ENCODE peak calls at places on chromosomes 12 and 14, in six cellular contexts. One of them, this sample, is unnamed.
A peak's percentile ranks its signal among the peaks of the same experiment; 100 is the strongest.

GRCh38 chr14:69877492-69877891 is 1.7 kb upstream of the SMOC1 start:
- DNase-seq in endothelial cell of umbilical vein: peak; percentile 33
- DNase-seq in HepG2: no peak
- DNase-seq in A549: no peak
- DNase-seq in GM12878: no peak
- DNase-seq in K562: peak; percentile 23
- DNase-seq in this sample: peak; percentile 48

GRCh38 chr14:49593016-49593415 is 5.7 kb upstream of the LRR1 start:
- DNase-seq in HepG2: no peak
- DNase-seq in GM12878: no peak
- DNase-seq in A549: no peak
- DNase-seq in K562: no peak
- DNase-seq in endothelial cell of umbilical vein: peak; percentile 40
- DNase-seq in this sample: no peak

GRCh38 chr12:13973981-13974380 is 7.4 kb downstream of the GRIN2B start:
- DNase-seq in HepG2: no peak
- DNase-seq in A549: no peak
- DNase-seq in K562: no peak
- DNase-seq in GM12878: no peak
- DNase-seq in endothelial cell of umbilical vein: no peak
- DNase-seq in this sample: no peak

GRCh38 chr12:14373202-14373601 is 7.7 kb downstream of the ATF7IP start:
- DNase-seq in endothelial cell of umbilical vein: peak; percentile 81
- DNase-seq in GM12878: no peak
- DNase-seq in K562: no peak
- DNase-seq in A549: no peak
- DNase-seq in HepG2: no peak
- DNase-seq in this sample: no peak

GRCh38 chr12:127893875-127894635 is 372.9 kb upstream of the TMEM132C start:
- DNase-seq in K562: peak; percentile 2
- DNase-seq in endothelial cell of umbilical vein: no peak
- DNase-seq in HepG2: no peak
- DNase-seq in GM12878: no peak
- DNase-seq in A549: no peak
- DNase-seq in this sample: peak; percentile 29

GRCh38 chr12:13248956-13249355 is 52.4 kb downstream of the EMP1 start:
- DNase-seq in HepG2: no peak
- DNase-seq in GM12878: no peak
- DNase-seq in A549: no peak
- DNase-seq in K562: no peak
- DNase-seq in endothelial cell of umbilical vein: no peak
- DNase-seq in this sample: no peak

GRCh38 chr12:459050-459429 is 699 bp upstream of the B4GALNT3 start:
- DNase-seq in K562: no peak
- DNase-seq in endothelial cell of umbilical vein: no peak
- DNase-seq in HepG2: no peak
- DNase-seq in GM12878: no peak
- DNase-seq in A549: no peak
- DNase-seq in this sample: no peak

GRCh38 chr14:100842799-100843198 is 16.9 kb downstream of the MEG3 start:
- DNase-seq in HepG2: no peak
- DNase-seq in K562: no peak
- DNase-seq in A549: no peak
- DNase-seq in endothelial cell of umbilical vein: no peak
- DNase-seq in GM12878: no peak
- DNase-seq in this sample: no peak

GRCh38 chr14:92460916-92461579 is 52.5 kb upstream of the RIN3 start:
- DNase-seq in HepG2: no peak
- DNase-seq in K562: no peak
- DNase-seq in endothelial cell of umbilical vein: peak; percentile 95
- DNase-seq in A549: no peak
- DNase-seq in GM12878: peak; percentile 61
- DNase-seq in this sample: peak; percentile 25

GRCh38 chr14:94036328-94037167 is 10.4 kb downstream of the OTUB2 start:
- DNase-seq in GM12878: no peak
- DNase-seq in K562: peak; percentile 65
- DNase-seq in A549: peak; percentile 76
- DNase-seq in HepG2: peak; percentile 73
- DNase-seq in endothelial cell of umbilical vein: peak; percentile 69
- DNase-seq in this sample: peak; percentile 66

GRCh38 chr12:110199360-110200123 is 75.4 kb downstream of the IFT81 start:
- DNase-seq in GM12878: peak; percentile 20
- DNase-seq in A549: peak; percentile 15
- DNase-seq in HepG2: peak; percentile 88
- DNase-seq in endothelial cell of umbilical vein: peak; percentile 94
- DNase-seq in K562: no peak
- DNase-seq in this sample: peak; percentile 73

GRCh38 chr12:53166837-53167236 is 13.7 kb upstream of the ZNF740 start:
- DNase-seq in endothelial cell of umbilical vein: no peak
- DNase-seq in A549: no peak
- DNase-seq in K562: no peak
- DNase-seq in HepG2: no peak
- DNase-seq in GM12878: no peak
- DNase-seq in this sample: no peak

GRCh38 chr12:50647479-50647878 is 116.4 kb upstream of the ATF1 start:
- DNase-seq in A549: no peak
- DNase-seq in GM12878: no peak
- DNase-seq in HepG2: peak; percentile 15
- DNase-seq in K562: peak; percentile 22
- DNase-seq in endothelial cell of umbilical vein: no peak
- DNase-seq in this sample: no peak

GRCh38 chr14:69108358-69108757 is 44.6 kb downstream of the DCAF5 start:
- DNase-seq in K562: no peak
- DNase-seq in HepG2: no peak
- DNase-seq in A549: no peak
- DNase-seq in GM12878: no peak
- DNase-seq in endothelial cell of umbilical vein: no peak
- DNase-seq in this sample: no peak

GRCh38 chr14:74579447-74580274 is 32.4 kb downstream of the LTBP2 start:
- DNase-seq in HepG2: peak; percentile 12
- DNase-seq in endothelial cell of umbilical vein: peak; percentile 75
- DNase-seq in A549: peak; percentile 94
- DNase-seq in K562: no peak
- DNase-seq in GM12878: no peak
- DNase-seq in this sample: no peak

GRCh38 chr14:58882577-58883018 is 244.8 kb downstream of the DACT1 start:
- DNase-seq in A549: no peak
- DNase-seq in endothelial cell of umbilical vein: no peak
- DNase-seq in HepG2: no peak
- DNase-seq in K562: no peak
- DNase-seq in GM12878: no peak
- DNase-seq in this sample: peak; percentile 37

GRCh38 chr14:24098229-24098926 is 4.3 kb downstream of the PCK2 start:
- DNase-seq in K562: no peak
- DNase-seq in A549: no peak
- DNase-seq in GM12878: no peak
- DNase-seq in HepG2: no peak
- DNase-seq in endothelial cell of umbilical vein: no peak
- DNase-seq in this sample: no peak

GRCh38 chr12:109763201-109763841 is 49.7 kb downstream of the FAM222A start:
- DNase-seq in endothelial cell of umbilical vein: peak; percentile 21
- DNase-seq in A549: no peak
- DNase-seq in K562: peak; percentile 10
- DNase-seq in GM12878: no peak
- DNase-seq in HepG2: no peak
- DNase-seq in this sample: peak; percentile 72

GRCh38 chr12:124660846-124661245 is 93.4 kb upstream of the NCOR2 start:
- DNase-seq in endothelial cell of umbilical vein: no peak
- DNase-seq in HepG2: no peak
- DNase-seq in A549: no peak
- DNase-seq in K562: no peak
- DNase-seq in GM12878: no peak
- DNase-seq in this sample: no peak

GRCh38 chr12:32944195-32944594 is 47.6 kb upstream of the PKP2 start:
- DNase-seq in endothelial cell of umbilical vein: no peak
- DNase-seq in HepG2: no peak
- DNase-seq in GM12878: no peak
- DNase-seq in A549: peak; percentile 7
- DNase-seq in K562: peak; percentile 6
- DNase-seq in this sample: no peak

GRCh38 chr14:101600891-101601602 is 39.8 kb downstream of the DIO3 start:
- DNase-seq in endothelial cell of umbilical vein: no peak
- DNase-seq in GM12878: no peak
- DNase-seq in K562: no peak
- DNase-seq in A549: no peak
- DNase-seq in HepG2: no peak
- DNase-seq in this sample: no peak

GRCh38 chr14:90005441-90005840 is 49.7 kb downstream of the TDP1 start:
- DNase-seq in K562: no peak
- DNase-seq in endothelial cell of umbilical vein: no peak
- DNase-seq in HepG2: no peak
- DNase-seq in GM12878: no peak
- DNase-seq in A549: no peak
- DNase-seq in this sample: no peak

GRCh38 chr12:121652767-121653497 is 16.5 kb downstream of the MORN3 start:
- DNase-seq in A549: no peak
- DNase-seq in endothelial cell of umbilical vein: no peak
- DNase-seq in K562: no peak
- DNase-seq in HepG2: peak; percentile 27
- DNase-seq in GM12878: no peak
- DNase-seq in this sample: peak; percentile 49

GRCh38 chr12:22257100-22257499 is 77.4 kb downstream of the ST8SIA1 start:
- DNase-seq in endothelial cell of umbilical vein: no peak
- DNase-seq in HepG2: no peak
- DNase-seq in A549: no peak
- DNase-seq in K562: no peak
- DNase-seq in GM12878: no peak
- DNase-seq in this sample: no peak

GRCh38 chr12:22256634-22257033 is 77.9 kb downstream of the ST8SIA1 start:
- DNase-seq in GM12878: no peak
- DNase-seq in endothelial cell of umbilical vein: no peak
- DNase-seq in A549: no peak
- DNase-seq in K562: no peak
- DNase-seq in HepG2: no peak
- DNase-seq in this sample: no peak

GRCh38 chr12:22264380-22264779 is 70.1 kb downstream of the ST8SIA1 start:
- DNase-seq in K562: no peak
- DNase-seq in GM12878: no peak
- DNase-seq in HepG2: no peak
- DNase-seq in endothelial cell of umbilical vein: no peak
- DNase-seq in A549: no peak
- DNase-seq in this sample: no peak

GRCh38 chr12:22266101-22266500 is 68.4 kb downstream of the ST8SIA1 start:
- DNase-seq in K562: no peak
- DNase-seq in GM12878: no peak
- DNase-seq in A549: no peak
- DNase-seq in endothelial cell of umbilical vein: no peak
- DNase-seq in HepG2: no peak
- DNase-seq in this sample: no peak

DNA sequence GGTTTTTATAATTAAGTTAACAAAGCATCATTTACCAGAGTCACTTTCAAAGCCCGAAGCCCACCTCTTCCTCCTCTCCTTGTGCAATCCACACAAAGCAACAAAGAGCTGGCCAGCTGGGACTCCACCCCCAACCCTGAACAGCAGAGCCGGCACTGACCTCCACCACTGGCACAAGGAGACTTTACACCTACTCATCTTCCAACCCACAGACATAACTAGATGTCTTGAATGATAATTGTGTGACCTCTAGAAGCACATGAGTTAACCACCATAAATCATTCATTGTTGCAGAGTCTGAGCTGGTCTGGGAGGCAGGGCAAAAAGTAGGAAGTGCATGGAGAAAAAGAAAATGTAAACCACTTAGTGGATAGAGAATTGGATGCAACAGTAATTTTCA is 72.2 kb downstream of the ST8SIA1 start:
- DNase-seq in GM12878: no peak
- DNase-seq in HepG2: no peak
- DNase-seq in endothelial cell of umbilical vein: no peak
- DNase-seq in K562: peak; percentile 1
- DNase-seq in A549: no peak
- DNase-seq in this sample: peak; percentile 10
- H3K4me3 ChIP-seq in GM12878: no peak overlapping the region
- H3K4me3 ChIP-seq in HepG2: no peak overlapping the region
- H3K4me3 ChIP-seq in endothelial cell of umbilical vein: no peak overlapping the region
- H3K4me3 ChIP-seq in K562: no peak overlapping the region
- H3K4me3 ChIP-seq in A549: no peak overlapping the region
- H3K4me3 ChIP-seq in this sample: no peak overlapping the region

GRCh38 chr12:49635656-49636055 is 12.3 kb downstream of the PRPF40B start:
- DNase-seq in A549: no peak
- DNase-seq in K562: no peak
- DNase-seq in GM12878: no peak
- DNase-seq in endothelial cell of umbilical vein: no peak
- DNase-seq in HepG2: no peak
- DNase-seq in this sample: no peak

GRCh38 chr12:49636574-49636973 is 13.2 kb downstream of the PRPF40B start:
- DNase-seq in HepG2: no peak
- DNase-seq in endothelial cell of umbilical vein: no peak
- DNase-seq in GM12878: no peak
- DNase-seq in K562: no peak
- DNase-seq in A549: no peak
- DNase-seq in this sample: no peak

GRCh38 chr12:49635036-49635435 is 11.7 kb downstream of the PRPF40B start:
- DNase-seq in A549: no peak
- DNase-seq in endothelial cell of umbilical vein: no peak
- DNase-seq in K562: no peak
- DNase-seq in GM12878: no peak
- DNase-seq in HepG2: no peak
- DNase-seq in this sample: no peak

GRCh38 chr12:49637401-49637800 is 14.0 kb downstream of the PRPF40B start:
- DNase-seq in GM12878: no peak
- DNase-seq in A549: no peak
- DNase-seq in HepG2: no peak
- DNase-seq in K562: no peak
- DNase-seq in endothelial cell of umbilical vein: peak; percentile 57
- DNase-seq in this sample: no peak

GRCh38 chr12:49636979-49637378 is 13.6 kb downstream of the PRPF40B start:
- DNase-seq in K562: peak; percentile 74
- DNase-seq in GM12878: no peak
- DNase-seq in endothelial cell of umbilical vein: peak; percentile 76
- DNase-seq in HepG2: peak; percentile 58
- DNase-seq in A549: peak; percentile 81
- DNase-seq in this sample: peak; percentile 79
- TF ChIP-seq MYC in K562: no peak
- TF ChIP-seq MYC in GM12878: no peak
- TF ChIP-seq MYC in endothelial cell of umbilical vein: no peak
- TF ChIP-seq MYC in HepG2: no peak
- TF ChIP-seq MYC in A549: no peak
- TF ChIP-seq MYC in this sample: no peak

DNA sequence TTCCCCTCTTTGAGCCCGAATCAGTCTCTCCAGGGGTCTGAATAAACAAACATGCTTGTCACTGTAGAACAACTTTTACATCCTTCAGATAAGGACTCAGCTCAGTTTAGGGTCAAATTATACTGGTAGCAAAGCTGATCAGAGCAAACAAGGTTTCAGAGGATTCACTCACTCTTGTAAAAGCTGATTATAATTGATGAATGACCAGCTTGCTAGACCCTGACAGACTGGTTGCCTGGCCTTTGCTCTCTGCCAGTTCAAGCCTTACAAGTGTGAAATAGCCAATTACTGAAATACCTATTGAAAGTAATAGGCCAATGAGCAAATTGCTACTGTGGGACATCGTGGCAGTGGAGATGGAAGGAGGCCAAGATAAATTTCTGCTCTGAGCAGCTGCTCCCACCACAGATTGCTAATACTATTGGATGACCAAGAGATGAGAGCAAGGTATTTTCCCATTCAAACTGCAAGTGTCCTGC is 177.6 kb downstream of the PDZRN4 start:
- DNase-seq in K562: no peak
- DNase-seq in A549: no peak
- DNase-seq in HepG2: no peak
- DNase-seq in GM12878: no peak
- DNase-seq in endothelial cell of umbilical vein: peak; percentile 8
- DNase-seq in this sample: no peak
- TF ChIP-seq MAX in K562: no peak
- TF ChIP-seq MAX in A549: no peak
- TF ChIP-seq MAX in HepG2: no peak
- TF ChIP-seq MAX in GM12878: no peak
- TF ChIP-seq MAX in endothelial cell of umbilical vein: no peak
- TF ChIP-seq MAX in this sample: no peak

GRCh38 chr12:69284131-69284530 is 44.8 kb downstream of the CPSF6 start:
- DNase-seq in HepG2: peak; percentile 70
- DNase-seq in K562: peak; percentile 92
- DNase-seq in A549: peak; percentile 38
- DNase-seq in endothelial cell of umbilical vein: peak; percentile 64
- DNase-seq in GM12878: no peak
- DNase-seq in this sample: peak; percentile 87
- H3K4me3 ChIP-seq in HepG2: peak overlapping the region; percentile 50
- H3K4me3 ChIP-seq in K562: no peak overlapping the region
- H3K4me3 ChIP-seq in A549: peak overlapping the region; percentile 29
- H3K4me3 ChIP-seq in endothelial cell of umbilical vein: no peak overlapping the region
- H3K4me3 ChIP-seq in GM12878: no peak overlapping the region
- H3K4me3 ChIP-seq in this sample: peak overlapping the region; percentile 19

This sample was measured in NB4.